ENCODE peak calls at places on chromosomes 6 and 20, in nine cellular contexts. One of them, this sample, is unnamed.

GRCh38 chr6:132708771-132709170 is 5.1 kb downstream of the VNN1 start:
- DNase-seq in fibroblast of lung: peak; percentile 19
- DNase-seq in endodermal cell: no peak
- DNase-seq in cardiac fibroblast: no peak
- DNase-seq in mammary epithelial cell: no peak
- DNase-seq in NCI-H2029 treated with DMSO at 0.1 percent for 48 hours: no peak
- DNase-seq in bronchial epithelial cell: no peak
- DNase-seq in SW 1271: no peak
- DNase-seq in SHP77: no peak
- DNase-seq in this sample: no peak

GRCh38 chr20:3808141-3808479 is 12.0 kb downstream of the CDC25B start:
- DNase-seq in fibroblast of lung: peak; percentile 93
- DNase-seq in endodermal cell: no peak
- DNase-seq in cardiac fibroblast: peak; percentile 98
- DNase-seq in mammary epithelial cell: peak; percentile 78
- DNase-seq in NCI-H2029 treated with DMSO at 0.1 percent for 48 hours: peak; percentile 80
- DNase-seq in bronchial epithelial cell: peak; percentile 87
- DNase-seq in SW 1271: peak; percentile 88
- DNase-seq in SHP77: peak; percentile 56
- DNase-seq in this sample: peak; percentile 98

GRCh38 chr6:138403801-138404665 is at the start of gene HEBP2:
- DNase-seq in fibroblast of lung: peak; percentile 87
- DNase-seq in endodermal cell: peak; percentile 100
- DNase-seq in cardiac fibroblast: peak; percentile 84
- DNase-seq in mammary epithelial cell: peak; percentile 95
- DNase-seq in NCI-H2029 treated with DMSO at 0.1 percent for 48 hours: peak; percentile 39
- DNase-seq in bronchial epithelial cell: peak; percentile 83
- DNase-seq in SW 1271: peak; percentile 59
- DNase-seq in SHP77: peak; percentile 97
- DNase-seq in this sample: peak; percentile 81

GRCh38 chr6:36757206-36757605 is 59.6 kb downstream of the RAB44 start:
- DNase-seq in fibroblast of lung: no peak
- DNase-seq in endodermal cell: no peak
- DNase-seq in cardiac fibroblast: no peak
- DNase-seq in mammary epithelial cell: no peak
- DNase-seq in NCI-H2029 treated with DMSO at 0.1 percent for 48 hours: no peak
- DNase-seq in bronchial epithelial cell: no peak
- DNase-seq in SW 1271: no peak
- DNase-seq in SHP77: no peak
- DNase-seq in this sample: no peak

GRCh38 chr6:26427093-26427809 is 13.1 kb upstream of the BTN3A3 start:
- DNase-seq in fibroblast of lung: no peak
- DNase-seq in endodermal cell: no peak
- DNase-seq in cardiac fibroblast: no peak
- DNase-seq in mammary epithelial cell: no peak
- DNase-seq in NCI-H2029 treated with DMSO at 0.1 percent for 48 hours: no peak
- DNase-seq in bronchial epithelial cell: no peak
- DNase-seq in SW 1271: no peak
- DNase-seq in SHP77: no peak
- DNase-seq in this sample: no peak

GRCh38 chr6:156189714-156190113 is 587.5 kb upstream of the ARID1B start:
- DNase-seq in fibroblast of lung: no peak
- DNase-seq in endodermal cell: no peak
- DNase-seq in cardiac fibroblast: no peak
- DNase-seq in mammary epithelial cell: no peak
- DNase-seq in NCI-H2029 treated with DMSO at 0.1 percent for 48 hours: no peak
- DNase-seq in bronchial epithelial cell: peak; percentile 2
- DNase-seq in SW 1271: no peak
- DNase-seq in SHP77: no peak
- DNase-seq in this sample: no peak

GRCh38 chr6:155352812-155353211 is 38.5 kb upstream of the TFB1M start:
- DNase-seq in fibroblast of lung: peak; percentile 70
- DNase-seq in endodermal cell: no peak
- DNase-seq in cardiac fibroblast: peak; percentile 68
- DNase-seq in mammary epithelial cell: peak; percentile 52
- DNase-seq in NCI-H2029 treated with DMSO at 0.1 percent for 48 hours: no peak
- DNase-seq in bronchial epithelial cell: peak; percentile 23
- DNase-seq in SW 1271: no peak
- DNase-seq in SHP77: no peak
- DNase-seq in this sample: no peak

GRCh38 chr6:4441981-4442434 is 306.6 kb upstream of the ECI2 start:
- DNase-seq in fibroblast of lung: peak; percentile 53
- DNase-seq in endodermal cell: no peak
- DNase-seq in cardiac fibroblast: peak; percentile 58
- DNase-seq in mammary epithelial cell: no peak
- DNase-seq in NCI-H2029 treated with DMSO at 0.1 percent for 48 hours: no peak
- DNase-seq in bronchial epithelial cell: peak; percentile 53
- DNase-seq in SW 1271: no peak
- DNase-seq in SHP77: no peak
- DNase-seq in this sample: no peak

GRCh38 chr6:4397307-4397706 is 261.9 kb upstream of the ECI2 start:
- DNase-seq in fibroblast of lung: no peak
- DNase-seq in endodermal cell: no peak
- DNase-seq in cardiac fibroblast: no peak
- DNase-seq in mammary epithelial cell: no peak
- DNase-seq in NCI-H2029 treated with DMSO at 0.1 percent for 48 hours: no peak
- DNase-seq in bronchial epithelial cell: no peak
- DNase-seq in SW 1271: no peak
- DNase-seq in SHP77: no peak
- DNase-seq in this sample: no peak